ENCODE peak calls at places on chromosomes 11 and 22, in eight cellular contexts. L, K, Z, T, C, X, B and G are unnamed samples.

GRCh38 chr11:112784323-112785073 is 176.7 kb upstream of the NCAM1 start:
- DNase-seq in L (peak), K (peak), X (no peak), T (no peak), B (no peak), C (no peak), Z (peak), G (no peak)

GRCh38 chr11:71934213-71934612 is 5.4 kb downstream of the RNF121 start:
- DNase-seq in K (peak), T (no peak), B (no peak), C (no peak), Z (no peak), X (no peak), L (no peak), G (no peak)

GRCh38 chr11:11148104-11148509 is 204.9 kb downstream of the CSNK2A3 start:
- DNase-seq in T (no peak), B (no peak), Z (peak), K (peak), X (no peak), C (no peak), L (peak), G (no peak)

GRCh38 chr22:37433786-37434185 is 6.5 kb upstream of the ELFN2 start:
- DNase-seq in Z (no peak), C (no peak), X (no peak), B (no peak), T (no peak), L (no peak), K (no peak), G (no peak)

GRCh38 chr11:129905402-129905801 is 10.0 kb upstream of the NFRKB start:
- DNase-seq in C (no peak), Z (no peak), X (no peak), K (no peak), L (no peak), B (no peak), T (no peak), G (no peak)

GRCh38 chr11:28757725-28758515 is 649.7 kb downstream of the METTL15 start:
- DNase-seq in T (no peak), L (no peak), Z (no peak), C (no peak), B (no peak), K (no peak), X (no peak), G (no peak)

GRCh38 chr22:50544746-50545253 is 899 bp upstream of the KLHDC7B start:
- DNase-seq in C (no peak), Z (no peak), B (no peak), L (no peak), X (no peak), T (no peak), K (no peak), G (no peak)

GRCh38 chr22:25119609-25120008 is 80.0 kb upstream of the CRYBB3 start:
- DNase-seq in K (no peak), Z (no peak), T (no peak), B (no peak), L (no peak), C (no peak), X (no peak), G (no peak)

GRCh38 chr11:46290598-46291309 is 13.3 kb downstream of the CREB3L1 start:
- DNase-seq in T (no peak), X (no peak), B (no peak), L (peak), Z (peak), K (peak), C (no peak), G (no peak)

GRCh38 chr11:83292709-83293435 is 6.7 kb upstream of the CCDC90B start:
- DNase-seq in X (no peak), K (peak), T (no peak), Z (peak), B (no peak), L (peak), C (peak), G (peak)

GRCh38 chr11:20599424-20600346 is at the start of gene SLC6A5:
- DNase-seq in Z (peak), X (no peak), T (no peak), K (peak), L (peak), B (no peak), C (peak), G (no peak)

GRCh38 chr11:16001899-16002426 is 354.4 kb downstream of the SOX6 start:
- DNase-seq in C (peak), X (no peak), L (peak), B (no peak), K (peak), Z (no peak), T (no peak), G (no peak)

GRCh38 chr11:75029836-75030631 is 41.3 kb downstream of the NEU3 start:
- DNase-seq in B (no peak), K (no peak), T (no peak), L (peak), X (no peak), Z (no peak), C (no peak), G (no peak)

GRCh38 chr11:116513894-116514293 is 258.9 kb downstream of the BUD13 start:
- DNase-seq in Z (peak), X (no peak), L (peak), B (no peak), T (no peak), K (peak), C (peak), G (no peak)

GRCh38 chr11:90453525-90453924 is 230.7 kb upstream of the CHORDC1 start:
- DNase-seq in C (no peak), B (no peak), Z (no peak), X (no peak), T (no peak), L (no peak), K (no peak), G (no peak)

GRCh38 chr11:83330303-83330702 is 44.1 kb upstream of the CCDC90B start:
- DNase-seq in B (no peak), C (no peak), T (no peak), X (no peak), K (no peak), Z (no peak), L (no peak), G (no peak)

GRCh38 chr11:112617977-112618829 is 343.0 kb upstream of the NCAM1 start:
- DNase-seq in L (no peak), B (no peak), K (no peak), X (no peak), T (no peak), C (no peak), Z (no peak), G (no peak)

GRCh38 chr11:78504708-78505107 is 70.0 kb downstream of the NARS2 start:
- DNase-seq in K (no peak), X (no peak), Z (peak), L (no peak), B (no peak), T (no peak), C (no peak), G (no peak)

GRCh38 chr11:133212201-133212600 is 320.1 kb downstream of the OPCML start:
- DNase-seq in X (no peak), L (no peak), B (no peak), K (no peak), T (no peak), Z (no peak), C (no peak), G (no peak)

GRCh38 chr11:12017865-12018453 is 9.5 kb upstream of the DKK3 start:
- DNase-seq in B (no peak), C (no peak), T (no peak), K (no peak), Z (peak), X (no peak), L (no peak), G (no peak)

GRCh38 chr11:76233936-76234703 is 27.8 kb upstream of the WNT11 start:
- DNase-seq in L (peak), B (no peak), X (no peak), Z (no peak), T (no peak), K (peak), C (no peak), G (peak)

GRCh38 chr22:37314315-37315046 is 32.2 kb downstream of the CYTH4 start:
- DNase-seq in K (no peak), T (no peak), L (no peak), X (peak), C (no peak), B (no peak), Z (no peak), G (peak)

GRCh38 chr22:26502688-26503561 is 9.3 kb downstream of the TFIP11 start:
- DNase-seq in L (peak), Z (peak), B (no peak), C (peak), K (peak), T (no peak), X (peak), G (peak)

GRCh38 chr11:133019545-133019944 is 512.8 kb downstream of the OPCML start:
- DNase-seq in L (no peak), X (no peak), B (no peak), C (no peak), K (no peak), T (no peak), Z (no peak), G (no peak)

GRCh38 chr11:27459191-27459590 is 13.4 kb downstream of the LGR4 start:
- DNase-seq in X (no peak), T (no peak), C (no peak), K (no peak), Z (no peak), L (no peak), B (no peak), G (no peak)

GRCh38 chr11:28842716-28843115 is 734.5 kb downstream of the METTL15 start:
- DNase-seq in X (no peak), T (no peak), L (no peak), K (no peak), Z (no peak), C (no peak), B (no peak), G (no peak)

GRCh38 chr11:35227551-35228341 is 88.8 kb downstream of the CD44 start:
- DNase-seq in Z (no peak), C (no peak), B (no peak), L (no peak), T (no peak), K (no peak), X (no peak), G (no peak)

GRCh38 chr11:1043563-1044096 is 7.1 kb upstream of the MUC6 start:
- DNase-seq in X (no peak), B (no peak), K (no peak), L (no peak), T (no peak), Z (no peak), C (no peak), G (no peak)

GRCh38 chr11:122308286-122308685 is 192.3 kb upstream of the BLID start:
- DNase-seq in L (no peak), C (no peak), X (no peak), B (no peak), T (no peak), Z (no peak), K (no peak), G (no peak)

GRCh38 chr22:19164425-19164824 is 14.1 kb downstream of the SLC25A1 start:
- DNase-seq in B (no peak), L (no peak), K (no peak), Z (no peak), C (no peak), X (no peak), T (no peak), G (no peak)

GRCh38 chr11:4881860-4882500 is at the start of gene OR51T1:
- DNase-seq in Z (no peak), B (no peak), L (no peak), T (no peak), K (no peak), C (no peak), X (no peak), G (no peak)

GRCh38 chr11:19093976-19094375 is 23.0 kb upstream of the ZDHHC13 start:
- DNase-seq in T (no peak), B (no peak), C (no peak), K (no peak), X (no peak), L (no peak), Z (no peak), G (no peak)

GRCh38 chr11:74283580-74284180 is 27.8 kb downstream of the P4HA3 start:
- DNase-seq in C (no peak), K (no peak), Z (no peak), T (no peak), X (no peak), L (no peak), B (no peak), G (no peak)

GRCh38 chr11:113553235-113553634 is 78.0 kb upstream of the DRD2 start:
- DNase-seq in K (no peak), C (peak), X (no peak), T (no peak), L (peak), B (no peak), Z (no peak), G (no peak)

GRCh38 chr11:20597137-20597923 is 2.1 kb upstream of the SLC6A5 start:
- DNase-seq in C (no peak), K (no peak), L (no peak), X (no peak), T (no peak), B (no peak), Z (no peak), G (no peak)